ENCODE peak calls at places on chromosomes 12 and 14, in four cellular contexts. V, P, S and J are unnamed samples.

GRCh38 chr12:67593041-67593870 is 55.3 kb upstream of the DYRK2 start:
- DNase-seq in V (no peak), P (no peak), S (no peak), J (no peak)

GRCh38 chr14:102951799-102952198 is 29.3 kb downstream of the AMN start:
- DNase-seq in V (no peak), P (no peak), S (no peak), J (no peak)

GRCh38 chr14:32230181-32230580 is 27.1 kb upstream of the RNU6-8 start:
- DNase-seq in V (no peak), P (no peak), S (no peak), J (no peak)

GRCh38 chr14:69685217-69685616 is 73.8 kb downstream of the SUSD6 start:
- DNase-seq in V (no peak), P (no peak), S (peak; percentile 60), J (no peak)

GRCh38 chr12:100337299-100337698 is 19.6 kb upstream of the SLC17A8 start:
- DNase-seq in V (no peak), P (no peak), S (no peak), J (no peak)

GRCh38 chr12:13425766-13426165 is 229.2 kb downstream of the EMP1 start:
- DNase-seq in V (no peak), P (no peak), S (no peak), J (no peak)

GRCh38 chr14:34014936-34015335 is 64.1 kb upstream of the EGLN3 start:
- DNase-seq in V (no peak), P (no peak), S (no peak), J (no peak)

GRCh38 chr12:4555804-4556203 is 6.2 kb upstream of the DYRK4 start:
- DNase-seq in V (no peak), P (no peak), S (no peak), J (no peak)

GRCh38 chr14:90383731-90384542 is 12.9 kb upstream of the CALM1 start:
- DNase-seq in V (peak; percentile 13), P (no peak), S (peak; percentile 65), J (peak; percentile 64)

GRCh38 chr14:34649344-34649743 is 19.4 kb upstream of the SNX6 start:
- DNase-seq in V (no peak), P (no peak), S (peak; percentile 31), J (no peak)

GRCh38 chr12:104720346-104721064 is 237.6 kb downstream of the SLC41A2 start:
- DNase-seq in V (no peak), P (no peak), S (no peak), J (no peak)

GRCh38 chr14:85958069-85958468 is 428.1 kb downstream of the FLRT2 start:
- DNase-seq in V (no peak), P (no peak), S (no peak), J (no peak)

GRCh38 chr12:19916982-19917381 is 451.4 kb upstream of the PDE3A start:
- DNase-seq in V (no peak), P (no peak), S (no peak), J (no peak)

GRCh38 chr14:29217813-29218450 is 451.3 kb downstream of the FOXG1 start:
- DNase-seq in V (peak; percentile 12), P (no peak), S (no peak), J (no peak)

GRCh38 chr14:74572829-74573360 is 39.1 kb downstream of the LTBP2 start:
- DNase-seq in V (no peak), P (no peak), S (no peak), J (no peak)

GRCh38 chr14:90574640-90575131 is 177.9 kb downstream of the CALM1 start:
- DNase-seq in V (no peak), P (no peak), S (no peak), J (no peak)

GRCh38 chr12:31388713-31389112 is 62.8 kb upstream of the SINHCAF start:
- DNase-seq in V (no peak), P (no peak), S (no peak), J (no peak)
- TF ChIP-seq NR2C2 in V (no peak), P (no peak), S (no peak), J (no peak)

GRCh38 chr14:56487090-56487667 is 92.4 kb upstream of the TMEM260 start:
- DNase-seq in V (no peak), P (no peak), S (peak; percentile 5), J (no peak)

GRCh38 chr14:56488306-56488705 is 91.3 kb upstream of the TMEM260 start:
- DNase-seq in V (no peak), P (no peak), S (no peak), J (no peak)

GRCh38 chr14:56491299-56492285 is 88.0 kb upstream of the TMEM260 start:
- DNase-seq in V (peak; percentile 49), P (peak; percentile 11), S (peak; percentile 41), J (peak; percentile 72)

GRCh38 chr14:56487761-56488160 is 91.8 kb upstream of the TMEM260 start:
- DNase-seq in V (no peak), P (no peak), S (no peak), J (no peak)

GRCh38 chr14:56490379-56490778 is 89.2 kb upstream of the TMEM260 start:
- DNase-seq in V (peak; percentile 29), P (no peak), S (peak; percentile 31), J (no peak)
- TF ChIP-seq NR2C2 in V (no peak), P (no peak), S (no peak), J (no peak)

GRCh38 chr14:71492346-71492745 is 439.9 kb upstream of the RGS6 start:
- DNase-seq in V (no peak), P (no peak), S (no peak), J (no peak)

GRCh38 chr14:71498151-71498734 is 434.0 kb upstream of the RGS6 start:
- DNase-seq in V (no peak), P (no peak), S (no peak), J (no peak)

GRCh38 chr14:71499018-71499417 is 433.2 kb upstream of the RGS6 start:
- DNase-seq in V (no peak), P (no peak), S (no peak), J (no peak)

GRCh38 chr14:71491925-71492324 is 440.3 kb upstream of the RGS6 start:
- DNase-seq in V (peak; percentile 73), P (no peak), S (no peak), J (no peak)

GRCh38 chr14:71497645-71498086 is 434.6 kb upstream of the RGS6 start:
- DNase-seq in V (no peak), P (peak; percentile 98), S (no peak), J (no peak)
- TF ChIP-seq NR2C2 in V (no peak), P (no peak), S (no peak), J (no peak)

GRCh38 chr14:25052921-25053320 is 3.0 kb upstream of the STXBP6 start:
- DNase-seq in V (no peak), P (no peak), S (no peak), J (no peak)

GRCh38 chr14:25056688-25057078 is 6.7 kb upstream of the STXBP6 start:
- DNase-seq in V (no peak), P (no peak), S (no peak), J (no peak)

GRCh38 chr14:25055998-25056687 is 6.2 kb upstream of the STXBP6 start:
- DNase-seq in V (no peak), P (no peak), S (no peak), J (no peak)

GRCh38 chr14:25053585-25053984 is 3.6 kb upstream of the STXBP6 start:
- DNase-seq in V (no peak), P (no peak), S (no peak), J (no peak)

GRCh38 chr14:25055005-25055404 is 5.1 kb upstream of the STXBP6 start:
- DNase-seq in V (no peak), P (no peak), S (no peak), J (no peak)
- TF ChIP-seq NR2C2 in V (no peak), P (no peak), S (no peak), J (no peak)